ENCODE peak calls at places on chromosomes 11 and 22, in four cellular contexts. U, H, J and W are unnamed samples. For H3K27me3, the result is how much of the 10 kb centered on the place peaks cover.

GRCh38 chr22:49294656-49295464 is 532.8 kb downstream of the BRD1 start:
- DNase-seq in U (no peak), H (peak), J (peak), W (peak)

GRCh38 chr11:57094206-57094940 is 87.4 kb upstream of the LRRC55 start:
- DNase-seq in U (no peak), H (no peak), J (no peak), W (no peak)

GRCh38 chr22:45284705-45285305 is at the start of gene UPK3A:
- DNase-seq in U (peak), H (peak), J (peak), W (peak)

GRCh38 chr22:42314709-42315391 is 44.4 kb upstream of the TCF20 start:
- DNase-seq in U (no peak), H (no peak), J (no peak), W (no peak)

GRCh38 chr22:36299911-36300310 is 47.0 kb downstream of the APOL1 start:
- DNase-seq in U (no peak), H (no peak), J (no peak), W (no peak)

GRCh38 chr11:61488651-61489291 is 19.8 kb upstream of the LRRC10B start:
- DNase-seq in U (peak), H (peak), J (no peak), W (no peak)

GRCh38 chr11:7892751-7893356 is 38.2 kb downstream of the OR10A6 start:
- DNase-seq in U (no peak), H (no peak), J (no peak), W (no peak)

GRCh38 chr11:128448487-128448886 is 138.9 kb downstream of the ETS1 start:
- DNase-seq in U (no peak), H (no peak), J (no peak), W (no peak)

GRCh38 chr11:88475991-88476418 is 138.5 kb upstream of the CTSC start:
- DNase-seq in U (no peak), H (no peak), J (no peak), W (no peak)

GRCh38 chr11:1708716-1709115 is 11.7 kb downstream of the KRTAP5-6 start:
- DNase-seq in U (no peak), H (no peak), J (no peak), W (no peak)

GRCh38 chr11:92298238-92298565 is 73.6 kb downstream of the FAT3 start:
- DNase-seq in U (no peak), H (no peak), J (no peak), W (no peak)

GRCh38 chr22:30204742-30205111 is 41.8 kb downstream of the LIF start:
- DNase-seq in U (no peak), H (peak), J (no peak), W (no peak)

GRCh38 chr22:30889996-30890480 is 78.5 kb downstream of the MORC2 start:
- DNase-seq in U (peak), H (no peak), J (peak), W (no peak)

DNA sequence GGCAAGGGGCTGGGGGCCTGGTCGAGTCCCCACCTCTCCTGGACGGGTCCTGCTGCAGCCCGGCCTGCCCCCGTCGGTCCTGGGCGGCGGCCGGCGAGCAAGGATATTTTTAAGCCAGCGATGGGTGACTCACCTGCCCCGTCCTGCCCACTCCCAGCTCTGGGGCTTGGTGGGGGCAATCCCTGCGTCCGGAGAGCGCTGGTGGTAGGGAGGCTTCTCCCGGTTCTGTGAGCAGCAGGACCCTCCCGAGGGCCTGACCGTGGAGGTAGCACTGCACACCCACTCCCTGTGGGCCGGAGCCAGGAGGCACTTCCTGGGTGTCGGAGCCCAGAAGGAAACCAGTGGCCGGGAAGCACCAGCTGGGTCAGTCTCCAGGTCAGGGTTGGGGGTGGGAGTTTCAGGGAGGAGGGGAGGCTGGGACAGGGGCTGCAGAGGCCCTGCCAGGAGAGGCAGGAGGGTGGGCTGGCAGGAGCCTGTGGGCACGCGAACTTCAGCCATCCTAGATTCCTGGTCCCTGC is 467 bp downstream of the EPS8L2 start:
- DNase-seq in U (no peak), H (no peak), J (no peak), W (no peak)
- H3K27me3 ChIP-seq in U (half or more), H (under half), J (under half), W (under half)

GRCh38 chr22:37632174-37633081 is 7.0 kb upstream of the SH3BP1 start:
- DNase-seq in U (no peak), H (no peak), J (no peak), W (no peak)
- H3K27ac ChIP-seq in U (peak), H (peak), J (peak), W (peak)

DNA sequence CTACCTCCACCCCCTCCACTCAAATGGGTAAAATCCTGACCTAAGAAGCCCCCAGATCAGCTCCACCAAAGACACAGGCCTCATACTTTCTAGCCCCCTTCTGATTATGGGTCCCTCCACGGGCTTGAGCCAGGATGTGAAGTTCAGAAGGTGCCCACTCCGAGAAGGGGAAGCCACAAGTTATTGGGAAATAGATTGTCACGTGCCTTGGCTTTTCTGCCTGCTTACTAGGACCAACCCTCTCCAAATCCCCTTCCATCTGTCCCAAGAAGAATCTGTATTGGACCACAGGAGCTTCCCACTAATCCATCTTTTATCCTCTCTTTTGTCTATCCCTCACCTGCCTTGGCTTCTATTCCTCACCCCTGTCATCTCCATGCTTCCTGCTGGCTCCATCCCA is 3.0 kb upstream of the NRGN start:
- DNase-seq in U (no peak), H (no peak), J (no peak), W (no peak)
- H3K27me3 ChIP-seq in U (under half), H (under half), J (under half), W (under half)

GRCh38 chr22:18091916-18092526 is 14.2 kb downstream of the PEX26 start:
- DNase-seq in U (peak), H (peak), J (no peak), W (no peak)
- H3K27ac ChIP-seq in U (peak), H (peak), J (peak), W (peak)

GRCh38 chr11:78560826-78561484 is 13.7 kb downstream of the NARS2 start:
- DNase-seq in U (no peak), H (no peak), J (no peak), W (no peak)
- H3K27me3 ChIP-seq in U (under half), H (under half), J (under half), W (under half)

DNA sequence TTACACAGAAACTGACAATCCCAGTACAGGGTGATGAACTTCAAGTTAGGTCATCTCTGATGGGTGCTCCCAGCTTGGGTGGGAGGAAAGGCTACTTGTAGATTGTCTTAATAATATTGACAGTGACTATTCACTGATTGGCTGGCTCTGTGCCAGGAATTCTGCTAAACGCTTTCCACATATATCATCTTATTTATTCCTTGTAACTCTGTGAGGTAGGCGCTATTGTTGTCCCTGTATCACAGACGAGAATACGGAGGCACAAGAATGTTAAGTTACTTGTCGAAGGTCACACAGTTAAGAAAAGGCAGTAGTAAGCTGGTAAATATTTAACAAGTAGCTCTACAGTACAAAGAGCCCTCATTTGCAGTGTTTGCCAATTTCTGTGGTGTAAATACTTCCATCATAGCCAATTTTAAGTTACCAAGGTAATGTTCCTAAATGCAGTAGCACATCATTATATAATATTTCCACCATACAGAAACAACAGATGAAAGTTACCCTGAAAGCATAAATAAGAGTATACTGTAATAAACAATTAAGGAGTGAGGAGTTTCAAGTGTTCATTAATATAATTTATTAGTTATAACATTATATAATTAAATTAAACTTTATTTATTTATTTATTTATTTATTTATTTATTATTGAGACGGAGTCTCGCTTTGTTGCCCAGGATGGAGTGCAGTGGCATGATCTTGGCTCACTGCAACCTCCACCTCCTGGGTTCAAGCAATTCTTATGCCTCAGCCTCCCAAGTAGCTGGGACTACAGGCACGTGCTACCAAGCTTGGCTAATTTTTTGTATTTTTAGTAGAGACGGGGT is 11.5 kb upstream of the TIMP3 start:
- DNase-seq in U (no peak), H (no peak), J (no peak), W (no peak)
- H3K27ac ChIP-seq in U (no peak), H (no peak), J (peak), W (peak)

GRCh38 chr11:106030609-106031008 is 8.6 kb upstream of the MSANTD4 start:
- DNase-seq in U (no peak), H (no peak), J (no peak), W (no peak)

GRCh38 chr11:106031936-106032335 is 9.9 kb upstream of the MSANTD4 start:
- DNase-seq in U (no peak), H (no peak), J (no peak), W (no peak)

GRCh38 chr11:106031210-106031845 is 9.3 kb upstream of the MSANTD4 start:
- DNase-seq in U (no peak), H (no peak), J (no peak), W (no peak)

DNA sequence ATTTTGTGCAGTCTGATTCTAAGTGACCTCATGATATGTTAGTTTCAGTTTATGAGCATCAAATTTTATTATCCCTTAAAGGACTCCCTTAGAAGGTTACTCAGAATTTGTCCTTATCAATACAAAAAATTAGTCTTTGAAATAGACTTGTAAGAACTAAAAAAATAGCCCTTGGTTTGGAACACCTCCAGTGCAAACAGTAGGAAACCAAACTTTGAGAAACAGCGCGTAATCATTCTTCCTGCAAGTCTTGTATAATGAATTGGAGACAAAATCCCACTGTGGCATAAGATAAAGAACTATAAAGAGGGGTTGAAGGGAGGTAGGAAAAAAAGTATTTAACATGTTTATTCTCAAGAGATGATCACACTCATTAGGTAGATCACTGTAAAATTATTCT is 10.8 kb upstream of the MSANTD4 start:
- DNase-seq in U (no peak), H (no peak), J (no peak), W (no peak)
- H3K27me3 ChIP-seq in U (under half), H (under half), J (under half), W (under half)

DNA sequence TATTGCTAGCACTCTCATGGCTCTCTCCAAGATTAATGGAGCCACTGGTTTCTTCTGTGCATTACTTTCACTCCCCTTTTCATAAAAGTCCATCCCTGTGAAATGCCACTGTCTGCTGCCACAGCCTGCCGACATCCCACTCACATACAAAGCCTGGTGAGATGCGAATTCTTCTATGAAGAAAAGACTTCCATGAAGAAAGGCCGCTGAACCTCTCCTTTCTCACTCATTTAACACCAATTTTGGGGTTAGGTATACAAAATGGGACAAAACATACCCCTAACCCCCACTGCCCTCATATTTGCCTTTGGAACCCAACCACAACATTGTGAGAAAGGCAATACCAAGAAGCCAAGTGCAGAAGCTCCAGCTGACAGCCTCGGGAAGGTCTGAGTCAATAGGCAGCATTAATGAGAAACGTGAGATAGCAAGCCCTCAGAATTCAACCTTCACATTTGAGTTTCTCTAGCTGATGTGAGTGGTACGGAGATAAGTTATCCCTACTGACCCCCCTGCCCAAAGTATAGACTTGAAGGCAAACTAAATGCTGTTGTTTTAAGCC is 156.4 kb downstream of the ATG16L2 start:
- DNase-seq in U (no peak), H (no peak), J (no peak), W (no peak)
- H3K27ac ChIP-seq in U (no peak), H (no peak), J (no peak), W (no peak)

DNA sequence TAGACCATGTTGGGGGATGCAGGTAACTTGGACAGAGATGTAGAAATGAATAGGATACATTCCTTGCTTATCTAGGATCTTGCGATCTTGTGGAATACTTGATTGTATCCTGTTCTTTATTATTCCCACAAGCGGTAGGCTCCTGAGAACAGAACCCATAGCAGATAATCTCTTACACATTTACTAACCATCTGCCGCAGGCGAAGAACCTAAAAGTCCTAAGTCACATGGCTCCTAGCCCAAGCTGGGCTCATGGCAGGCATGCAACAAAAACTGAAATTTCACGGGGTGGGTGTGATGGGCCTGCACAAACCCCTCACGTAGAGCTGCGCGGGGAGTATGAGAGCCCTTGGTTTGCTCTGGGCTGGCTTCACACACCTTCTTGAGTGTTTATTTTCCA is 177.4 kb upstream of the NECTIN1 start:
- DNase-seq in U (no peak), H (no peak), J (peak), W (no peak)
- H3K27me3 ChIP-seq in U (under half), H (under half), J (under half), W (under half)

DNA sequence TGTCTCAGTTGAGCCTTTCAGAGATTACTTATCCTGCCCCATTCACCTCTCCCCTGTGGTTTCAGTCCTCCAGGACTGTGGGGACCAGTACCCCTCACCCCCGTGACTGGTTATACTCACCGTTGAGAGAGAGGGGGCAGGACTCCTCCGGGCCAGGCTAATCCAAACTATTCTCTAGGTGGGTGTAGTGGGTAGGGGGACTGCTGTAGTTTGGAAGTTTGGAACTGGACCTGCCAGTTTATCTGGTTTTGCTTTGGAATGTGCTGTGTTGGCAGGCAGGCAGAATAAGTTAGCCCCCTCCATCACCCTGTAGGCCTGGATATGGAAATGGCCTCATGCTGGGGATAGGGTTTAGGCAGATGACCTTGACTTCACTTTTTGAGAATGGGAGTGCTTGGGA is 13.5 kb downstream of the TEAD1 start:
- DNase-seq in U (no peak), H (no peak), J (no peak), W (no peak)
- H3K27ac ChIP-seq in U (no peak), H (no peak), J (no peak), W (no peak)